ENCODE peak calls at places on chromosomes 2 and 18, in four cellular contexts. One of them, this sample, is unnamed.

GRCh38 chr2:135701442-135701841 is 40.2 kb upstream of the UBXN4 start:
- DNase-seq in cardiac muscle cell: peak
- DNase-seq in kidney: no peak
- DNase-seq in foreskin keratinocyte: peak
- DNase-seq in this sample: no peak

GRCh38 chr2:19649785-19650380 is 251.9 kb downstream of the TTC32 start:
- DNase-seq in cardiac muscle cell: peak
- DNase-seq in foreskin keratinocyte: peak
- DNase-seq in kidney: no peak
- DNase-seq in this sample: no peak

GRCh38 chr2:110869472-110870446 is 137.4 kb downstream of the ACOXL start:
- DNase-seq in cardiac muscle cell: peak
- DNase-seq in foreskin keratinocyte: no peak
- DNase-seq in kidney: peak
- DNase-seq in this sample: no peak

GRCh38 chr2:10790228-10790973 is 22.2 kb downstream of the PDIA6 start:
- DNase-seq in foreskin keratinocyte: no peak
- DNase-seq in cardiac muscle cell: no peak
- DNase-seq in kidney: no peak
- DNase-seq in this sample: no peak

GRCh38 chr2:230219419-230220331 is at the start of gene SP110:
- DNase-seq in cardiac muscle cell: peak
- DNase-seq in kidney: peak
- DNase-seq in foreskin keratinocyte: peak
- DNase-seq in this sample: peak

GRCh38 chr2:198143793-198144192 is 339.4 kb downstream of the PLCL1 start:
- DNase-seq in kidney: no peak
- DNase-seq in foreskin keratinocyte: no peak
- DNase-seq in cardiac muscle cell: no peak
- DNase-seq in this sample: no peak

GRCh38 chr2:57886196-57886786 is 160.3 kb upstream of the VRK2 start:
- DNase-seq in kidney: no peak
- DNase-seq in cardiac muscle cell: no peak
- DNase-seq in foreskin keratinocyte: no peak
- DNase-seq in this sample: no peak

GRCh38 chr2:176068037-176068832 is 15.5 kb downstream of the EVX2 start:
- DNase-seq in kidney: no peak
- DNase-seq in foreskin keratinocyte: no peak
- DNase-seq in cardiac muscle cell: no peak
- DNase-seq in this sample: peak

GRCh38 chr2:25042321-25043240 is 705 bp downstream of the EFR3B start:
- DNase-seq in foreskin keratinocyte: peak
- DNase-seq in kidney: peak
- DNase-seq in cardiac muscle cell: peak
- DNase-seq in this sample: peak

GRCh38 chr2:207202645-207203044 is 36.9 kb upstream of the KLF7 start:
- DNase-seq in kidney: no peak
- DNase-seq in cardiac muscle cell: peak
- DNase-seq in foreskin keratinocyte: peak
- DNase-seq in this sample: peak

GRCh38 chr2:27214936-27215335 is 2.2 kb upstream of the CAD start:
- DNase-seq in kidney: no peak
- DNase-seq in foreskin keratinocyte: no peak
- DNase-seq in cardiac muscle cell: no peak
- DNase-seq in this sample: no peak

GRCh38 chr2:229087843-229088520 is 183.1 kb downstream of the PID1 start:
- DNase-seq in cardiac muscle cell: peak
- DNase-seq in kidney: no peak
- DNase-seq in foreskin keratinocyte: peak
- DNase-seq in this sample: no peak

GRCh38 chr2:121210691-121211090 is 74.3 kb downstream of the TFCP2L1 start:
- DNase-seq in cardiac muscle cell: no peak
- DNase-seq in foreskin keratinocyte: peak
- DNase-seq in kidney: peak
- DNase-seq in this sample: no peak

GRCh38 chr2:109638807-109639206 is 24.6 kb downstream of the SOWAHC start:
- DNase-seq in cardiac muscle cell: peak
- DNase-seq in kidney: no peak
- DNase-seq in foreskin keratinocyte: no peak
- DNase-seq in this sample: no peak

GRCh38 chr2:158953926-158954763 is 14.3 kb upstream of the TANC1 start:
- DNase-seq in cardiac muscle cell: peak
- DNase-seq in kidney: peak
- DNase-seq in foreskin keratinocyte: peak
- DNase-seq in this sample: peak

GRCh38 chr2:71156531-71156930 is 26.1 kb downstream of the MPHOSPH10 start:
- DNase-seq in foreskin keratinocyte: peak
- DNase-seq in kidney: no peak
- DNase-seq in cardiac muscle cell: peak
- DNase-seq in this sample: no peak

GRCh38 chr2:71154798-71155197 is 24.4 kb downstream of the MPHOSPH10 start:
- DNase-seq in kidney: no peak
- DNase-seq in cardiac muscle cell: no peak
- DNase-seq in foreskin keratinocyte: peak
- DNase-seq in this sample: no peak

GRCh38 chr18:45938488-45938935 is 28.6 kb downstream of the EPG5 start:
- DNase-seq in cardiac muscle cell: no peak
- DNase-seq in foreskin keratinocyte: no peak
- DNase-seq in kidney: no peak
- DNase-seq in this sample: no peak

GRCh38 chr2:158458617-158458920 is 1.8 kb downstream of the PKP4 start:
- DNase-seq in foreskin keratinocyte: no peak
- DNase-seq in cardiac muscle cell: peak
- DNase-seq in kidney: no peak
- DNase-seq in this sample: no peak

GRCh38 chr2:64711260-64711659 is 57.5 kb upstream of the SERTAD2 start:
- DNase-seq in foreskin keratinocyte: no peak
- DNase-seq in kidney: no peak
- DNase-seq in cardiac muscle cell: peak
- DNase-seq in this sample: no peak

GRCh38 chr18:50720281-50720680 is 99.5 kb downstream of the MRO start:
- DNase-seq in foreskin keratinocyte: peak
- DNase-seq in kidney: no peak
- DNase-seq in cardiac muscle cell: no peak
- DNase-seq in this sample: no peak

GRCh38 chr18:63399300-63399699 is 23.0 kb downstream of the VPS4B start:
- DNase-seq in kidney: no peak
- DNase-seq in foreskin keratinocyte: no peak
- DNase-seq in cardiac muscle cell: no peak
- DNase-seq in this sample: no peak

GRCh38 chr2:149089068-149089467 is 50.6 kb downstream of the LYPD6B start:
- DNase-seq in foreskin keratinocyte: peak
- DNase-seq in cardiac muscle cell: no peak
- DNase-seq in kidney: no peak
- DNase-seq in this sample: no peak

GRCh38 chr18:79493211-79493800 is 97.6 kb downstream of the NFATC1 start:
- DNase-seq in foreskin keratinocyte: no peak
- DNase-seq in cardiac muscle cell: no peak
- DNase-seq in kidney: peak
- DNase-seq in this sample: no peak

GRCh38 chr2:64837116-64837704 is 152.0 kb upstream of the SLC1A4 start:
- DNase-seq in cardiac muscle cell: peak
- DNase-seq in kidney: no peak
- DNase-seq in foreskin keratinocyte: peak
- DNase-seq in this sample: no peak

GRCh38 chr2:239774933-239775622 is 250.1 kb downstream of the NDUFA10 start:
- DNase-seq in kidney: no peak
- DNase-seq in foreskin keratinocyte: no peak
- DNase-seq in cardiac muscle cell: no peak
- DNase-seq in this sample: no peak

GRCh38 chr18:3666526-3667254 is 216.7 kb downstream of the TGIF1 start:
- DNase-seq in foreskin keratinocyte: no peak
- DNase-seq in cardiac muscle cell: no peak
- DNase-seq in kidney: no peak
- DNase-seq in this sample: no peak

GRCh38 chr2:227180286-227180685 is 15.9 kb downstream of the COL4A3 start:
- DNase-seq in kidney: peak
- DNase-seq in foreskin keratinocyte: no peak
- DNase-seq in cardiac muscle cell: no peak
- DNase-seq in this sample: no peak

GRCh38 chr2:217695033-217695520 is 307.7 kb downstream of the TNS1 start:
- DNase-seq in cardiac muscle cell: peak
- DNase-seq in foreskin keratinocyte: peak
- DNase-seq in kidney: no peak
- DNase-seq in this sample: no peak

GRCh38 chr2:128215897-128216645 is 102.6 kb downstream of the HS6ST1 start:
- DNase-seq in kidney: no peak
- DNase-seq in foreskin keratinocyte: no peak
- DNase-seq in cardiac muscle cell: peak
- DNase-seq in this sample: no peak

GRCh38 chr2:209577376-209578357 is 153.8 kb downstream of the MAP2 start:
- DNase-seq in foreskin keratinocyte: no peak
- DNase-seq in cardiac muscle cell: peak
- DNase-seq in kidney: no peak
- DNase-seq in this sample: no peak

GRCh38 chr18:36592282-36592681 is 236.5 kb downstream of the TPGS2 start:
- DNase-seq in foreskin keratinocyte: peak
- DNase-seq in kidney: no peak
- DNase-seq in cardiac muscle cell: no peak
- DNase-seq in this sample: no peak

GRCh38 chr2:240024766-240025165 is 376 bp downstream of the NDUFA10 start:
- DNase-seq in cardiac muscle cell: peak
- DNase-seq in kidney: no peak
- DNase-seq in foreskin keratinocyte: peak
- DNase-seq in this sample: peak

GRCh38 chr2:141316103-141316502 is 814.7 kb downstream of the LRP1B start:
- DNase-seq in foreskin keratinocyte: no peak
- DNase-seq in cardiac muscle cell: no peak
- DNase-seq in kidney: no peak
- DNase-seq in this sample: no peak

GRCh38 chr18:34609991-34610658 is 100.0 kb upstream of the DTNA start:
- DNase-seq in cardiac muscle cell: no peak
- DNase-seq in kidney: no peak
- DNase-seq in foreskin keratinocyte: no peak
- DNase-seq in this sample: no peak

GRCh38 chr18:61821748-61822147 is 71.1 kb downstream of the RNF152 start:
- DNase-seq in kidney: no peak
- DNase-seq in foreskin keratinocyte: no peak
- DNase-seq in cardiac muscle cell: no peak
- DNase-seq in this sample: no peak
- TF ChIP-seq CTCF in kidney: no peak
- TF ChIP-seq CTCF in foreskin keratinocyte: no peak
- TF ChIP-seq CTCF in cardiac muscle cell: no peak
- TF ChIP-seq CTCF in this sample: no peak

GRCh38 chr2:205656426-205656795 is 25.9 kb upstream of the NRP2 start:
- DNase-seq in foreskin keratinocyte: no peak
- DNase-seq in cardiac muscle cell: no peak
- DNase-seq in kidney: no peak
- DNase-seq in this sample: no peak
- TF ChIP-seq CTCF in foreskin keratinocyte: no peak
- TF ChIP-seq CTCF in cardiac muscle cell: no peak
- TF ChIP-seq CTCF in kidney: no peak
- TF ChIP-seq CTCF in this sample: no peak

DNA sequence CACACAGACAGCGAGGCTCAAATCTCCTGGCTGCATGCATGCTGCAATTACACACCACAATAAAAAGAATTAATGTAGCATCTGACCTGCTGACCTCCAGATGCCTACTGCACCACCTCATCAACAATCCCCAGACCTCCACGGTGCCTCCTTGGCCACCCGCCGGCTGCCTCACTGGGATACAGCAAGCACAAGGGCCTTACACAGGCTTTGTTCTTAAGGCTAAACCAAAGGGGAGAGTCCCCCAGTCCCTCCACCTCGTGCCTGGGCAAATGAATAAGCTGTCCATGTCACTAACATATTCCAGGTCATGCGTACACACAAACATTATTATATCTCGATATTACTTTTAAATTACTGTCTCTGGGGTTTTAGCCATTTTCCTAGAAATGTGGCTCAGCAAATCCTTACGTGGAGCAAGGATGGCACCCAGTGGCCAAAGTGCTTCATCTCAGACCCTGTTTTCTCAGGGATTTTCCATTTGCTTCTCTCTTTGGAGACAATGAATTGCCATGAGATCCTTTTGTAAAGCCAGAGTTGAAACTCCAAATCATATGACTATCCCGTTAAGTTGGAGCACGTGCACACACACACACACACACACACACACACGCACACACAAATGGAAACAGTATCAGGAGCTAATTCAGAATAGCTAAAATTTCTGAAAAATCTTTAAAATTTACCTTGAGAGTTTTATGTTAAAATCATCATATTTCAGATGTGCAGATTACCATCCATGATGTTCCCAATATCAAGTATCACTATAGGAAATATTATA is 313.8 kb downstream of the PDE11A start:
- DNase-seq in kidney: no peak
- DNase-seq in cardiac muscle cell: peak
- DNase-seq in foreskin keratinocyte: peak
- DNase-seq in this sample: peak
- TF ChIP-seq CTCF in kidney: peak
- TF ChIP-seq CTCF in cardiac muscle cell: peak
- TF ChIP-seq CTCF in foreskin keratinocyte: peak
- TF ChIP-seq CTCF in this sample: peak

GRCh38 chr2:222673883-222674282 is 2.4 kb downstream of the MOGAT1 start:
- DNase-seq in kidney: no peak
- DNase-seq in foreskin keratinocyte: no peak
- DNase-seq in cardiac muscle cell: no peak
- DNase-seq in this sample: no peak

GRCh38 chr2:222683805-222684204 is 12.3 kb downstream of the MOGAT1 start:
- DNase-seq in foreskin keratinocyte: no peak
- DNase-seq in cardiac muscle cell: no peak
- DNase-seq in kidney: no peak
- DNase-seq in this sample: no peak

GRCh38 chr2:222672068-222672401 is 577 bp downstream of the MOGAT1 start:
- DNase-seq in foreskin keratinocyte: no peak
- DNase-seq in kidney: no peak
- DNase-seq in cardiac muscle cell: no peak
- DNase-seq in this sample: no peak

GRCh38 chr2:222673273-222673672 is 1.8 kb downstream of the MOGAT1 start:
- DNase-seq in kidney: no peak
- DNase-seq in cardiac muscle cell: no peak
- DNase-seq in foreskin keratinocyte: no peak
- DNase-seq in this sample: no peak

DNA sequence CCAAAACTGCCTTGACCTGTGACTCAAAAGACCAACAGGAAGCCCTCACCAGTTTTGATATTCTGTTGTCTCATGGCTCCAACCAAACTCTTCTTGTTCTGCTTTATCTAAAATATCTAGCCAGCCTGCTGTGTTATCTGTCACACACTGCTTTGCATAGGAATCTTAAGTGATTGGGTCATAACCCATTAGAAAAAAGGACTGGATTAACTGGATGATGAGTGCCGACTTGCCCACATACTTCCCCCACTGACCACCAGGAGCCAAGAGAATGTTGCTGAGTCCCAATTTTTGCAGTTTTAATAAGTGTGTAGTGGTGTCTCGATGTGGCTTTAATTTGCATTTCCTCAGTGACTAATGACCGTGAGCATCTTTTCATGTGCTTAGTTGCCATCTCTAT is 6.5 kb downstream of the MOGAT1 start:
- DNase-seq in cardiac muscle cell: no peak
- DNase-seq in kidney: no peak
- DNase-seq in foreskin keratinocyte: peak
- DNase-seq in this sample: no peak
- TF ChIP-seq CTCF in cardiac muscle cell: no peak
- TF ChIP-seq CTCF in kidney: no peak
- TF ChIP-seq CTCF in foreskin keratinocyte: peak
- TF ChIP-seq CTCF in this sample: no peak

GRCh38 chr2:216694201-216694825 is 1.0 kb downstream of the IGFBP5 start:
- DNase-seq in foreskin keratinocyte: no peak
- DNase-seq in cardiac muscle cell: peak
- DNase-seq in kidney: peak
- DNase-seq in this sample: peak
- TF ChIP-seq CTCF in foreskin keratinocyte: no peak
- TF ChIP-seq CTCF in cardiac muscle cell: no peak
- TF ChIP-seq CTCF in kidney: no peak
- TF ChIP-seq CTCF in this sample: no peak

This sample was measured in nephron progenitor cell.